ENCODE peak calls at places on chromosomes 6 and 20, in eight cellular contexts. K is central memory CD8-positive, alpha-beta T cell; A is DMS153; T is stimulated activated CD4-positive, alpha-beta T cell treated with anti-CD3 and anti-CD28 coated beads, TNF-alpha, amount 100 ng/mL, for 1 hour; N is pancreas; M is mammary epithelial cell; R is Daoy; F is NCI-H187 treated with DMSO at 0.1 percent for 48 hours. H is an unnamed sample.

GRCh38 chr6:159157431-159157830 is 11.8 kb upstream of the FNDC1 start:
- DNase-seq in N (no peak), R (no peak), T (no peak), A (no peak), F (no peak), M (no peak), K (no peak), H (no peak)

GRCh38 chr6:140052757-140053729 is 678.6 kb upstream of the CITED2 start:
- DNase-seq in A (no peak), M (peak; percentile 8), N (no peak), T (no peak), F (no peak), K (no peak), R (peak; percentile 36), H (no peak)

GRCh38 chr20:1187605-1188171 is 2.9 kb upstream of the TMEM74B start:
- DNase-seq in N (no peak), F (no peak), K (no peak), T (no peak), M (no peak), R (no peak), A (no peak), H (no peak)

GRCh38 chr6:82182756-82183155 is 64.8 kb downstream of the IBTK start:
- DNase-seq in K (no peak), R (no peak), A (no peak), T (no peak), N (no peak), F (no peak), M (peak; percentile 12), H (no peak)

GRCh38 chr6:127952176-127952575 is 51.3 kb upstream of the THEMIS start:
- DNase-seq in N (no peak), T (no peak), R (no peak), A (no peak), M (no peak), K (no peak), F (no peak), H (no peak)

GRCh38 chr6:147141690-147142308 is 62.4 kb upstream of the STXBP5 start:
- DNase-seq in A (peak; percentile 18), K (no peak), T (no peak), N (no peak), F (peak; percentile 71), M (peak; percentile 56), R (peak; percentile 42), H (no peak)

GRCh38 chr20:50930139-50931047 is 844 bp downstream of the ADNP start:
- DNase-seq in K (no peak), M (no peak), F (no peak), N (peak; percentile 48), T (no peak), A (no peak), R (peak; percentile 22), H (no peak)

GRCh38 chr6:14713008-14713452 is 532.8 kb upstream of the JARID2 start:
- DNase-seq in A (no peak), N (no peak), T (no peak), M (peak; percentile 82), R (peak; percentile 92), F (no peak), K (no peak), H (no peak)

GRCh38 chr20:49811825-49812462 is 684 bp upstream of the SLC9A8 start:
- DNase-seq in A (no peak), K (no peak), N (no peak), F (no peak), M (no peak), R (peak; percentile 76), T (no peak), H (no peak)

GRCh38 chr6:32852844-32853540 is 512 bp downstream of the TAP1 start:
- DNase-seq in F (no peak), R (peak; percentile 58), A (no peak), T (no peak), N (peak; percentile 46), M (peak; percentile 59), K (peak; percentile 63), H (peak; percentile 55)

GRCh38 chr6:169188051-169188863 is 65.4 kb downstream of the THBS2 start:
- DNase-seq in T (no peak), M (peak; percentile 83), N (no peak), R (peak; percentile 79), K (no peak), A (peak; percentile 7), F (no peak), H (no peak)

GRCh38 chr6:85404497-85405174 is 45.2 kb upstream of the NT5E start:
- DNase-seq in F (no peak), A (no peak), T (no peak), R (peak; percentile 97), K (no peak), N (peak; percentile 58), M (peak; percentile 94), H (no peak)

GRCh38 chr6:1787894-1788293 is 178.2 kb downstream of the FOXC1 start:
- DNase-seq in M (peak; percentile 76), A (no peak), R (peak; percentile 77), N (peak; percentile 76), F (no peak), K (no peak), T (no peak), H (no peak)